ENCODE peak calls at places on chromosomes 16 and 17, in eight cellular contexts. One of them, this sample, is unnamed.

GRCh38 chr17:45229681-45230409 is 8.2 kb downstream of the FMNL1 start:
- DNase-seq in activated naive CD8-positive, alpha-beta T cell treated with anti-CD3 and anti-CD28 coated beads, Interleukin-2, amount 50 U/mL, for 24 hours: peak
- DNase-seq in heart left ventricle: peak
- DNase-seq in NCI-H1436: no peak
- DNase-seq in naive thymus-derived CD8-positive, alpha-beta T cell: no peak
- DNase-seq in anterior cingulate cortex: no peak
- DNase-seq in M059J: no peak
- DNase-seq in SW 1271: no peak
- DNase-seq in this sample: no peak

GRCh38 chr16:54846761-54847160 is 83.9 kb upstream of the IRX5 start:
- DNase-seq in SW 1271: no peak
- DNase-seq in activated naive CD8-positive, alpha-beta T cell treated with anti-CD3 and anti-CD28 coated beads, Interleukin-2, amount 50 U/mL, for 24 hours: no peak
- DNase-seq in naive thymus-derived CD8-positive, alpha-beta T cell: no peak
- DNase-seq in heart left ventricle: no peak
- DNase-seq in M059J: peak
- DNase-seq in NCI-H1436: no peak
- DNase-seq in anterior cingulate cortex: no peak
- DNase-seq in this sample: no peak

GRCh38 chr16:25210758-25211157 is 6.0 kb upstream of the AQP8 start:
- DNase-seq in anterior cingulate cortex: no peak
- DNase-seq in SW 1271: no peak
- DNase-seq in heart left ventricle: no peak
- DNase-seq in activated naive CD8-positive, alpha-beta T cell treated with anti-CD3 and anti-CD28 coated beads, Interleukin-2, amount 50 U/mL, for 24 hours: peak
- DNase-seq in NCI-H1436: no peak
- DNase-seq in naive thymus-derived CD8-positive, alpha-beta T cell: no peak
- DNase-seq in M059J: peak
- DNase-seq in this sample: no peak

GRCh38 chr17:18040287-18040858 is 1.2 kb downstream of the GID4 start:
- DNase-seq in heart left ventricle: no peak
- DNase-seq in naive thymus-derived CD8-positive, alpha-beta T cell: no peak
- DNase-seq in anterior cingulate cortex: no peak
- DNase-seq in NCI-H1436: no peak
- DNase-seq in SW 1271: no peak
- DNase-seq in activated naive CD8-positive, alpha-beta T cell treated with anti-CD3 and anti-CD28 coated beads, Interleukin-2, amount 50 U/mL, for 24 hours: no peak
- DNase-seq in M059J: no peak
- DNase-seq in this sample: no peak

GRCh38 chr17:78034429-78035091 is 76.1 kb downstream of the TNRC6C start:
- DNase-seq in M059J: peak
- DNase-seq in NCI-H1436: no peak
- DNase-seq in anterior cingulate cortex: no peak
- DNase-seq in activated naive CD8-positive, alpha-beta T cell treated with anti-CD3 and anti-CD28 coated beads, Interleukin-2, amount 50 U/mL, for 24 hours: no peak
- DNase-seq in SW 1271: no peak
- DNase-seq in heart left ventricle: no peak
- DNase-seq in naive thymus-derived CD8-positive, alpha-beta T cell: no peak
- DNase-seq in this sample: no peak

GRCh38 chr17:30570596-30571265 is 93.5 kb downstream of the GOSR1 start:
- DNase-seq in M059J: no peak
- DNase-seq in naive thymus-derived CD8-positive, alpha-beta T cell: no peak
- DNase-seq in SW 1271: no peak
- DNase-seq in NCI-H1436: no peak
- DNase-seq in anterior cingulate cortex: no peak
- DNase-seq in heart left ventricle: no peak
- DNase-seq in activated naive CD8-positive, alpha-beta T cell treated with anti-CD3 and anti-CD28 coated beads, Interleukin-2, amount 50 U/mL, for 24 hours: no peak
- DNase-seq in this sample: no peak

GRCh38 chr17:7851438-7852261 is 3.2 kb upstream of the TMEM88 start:
- DNase-seq in activated naive CD8-positive, alpha-beta T cell treated with anti-CD3 and anti-CD28 coated beads, Interleukin-2, amount 50 U/mL, for 24 hours: peak
- DNase-seq in M059J: no peak
- DNase-seq in heart left ventricle: peak
- DNase-seq in naive thymus-derived CD8-positive, alpha-beta T cell: peak
- DNase-seq in NCI-H1436: peak
- DNase-seq in SW 1271: no peak
- DNase-seq in anterior cingulate cortex: peak
- DNase-seq in this sample: peak

GRCh38 chr17:1137465-1137894 is 42.3 kb downstream of the ABR start:
- DNase-seq in naive thymus-derived CD8-positive, alpha-beta T cell: peak
- DNase-seq in NCI-H1436: no peak
- DNase-seq in SW 1271: no peak
- DNase-seq in anterior cingulate cortex: no peak
- DNase-seq in M059J: no peak
- DNase-seq in activated naive CD8-positive, alpha-beta T cell treated with anti-CD3 and anti-CD28 coated beads, Interleukin-2, amount 50 U/mL, for 24 hours: no peak
- DNase-seq in heart left ventricle: no peak
- DNase-seq in this sample: no peak

GRCh38 chr17:78014651-78015050 is 56.1 kb downstream of the TNRC6C start:
- DNase-seq in M059J: no peak
- DNase-seq in NCI-H1436: no peak
- DNase-seq in anterior cingulate cortex: no peak
- DNase-seq in naive thymus-derived CD8-positive, alpha-beta T cell: no peak
- DNase-seq in heart left ventricle: no peak
- DNase-seq in SW 1271: no peak
- DNase-seq in activated naive CD8-positive, alpha-beta T cell treated with anti-CD3 and anti-CD28 coated beads, Interleukin-2, amount 50 U/mL, for 24 hours: no peak
- DNase-seq in this sample: no peak

GRCh38 chr16:13923703-13924298 is 3.8 kb downstream of the ERCC4 start:
- DNase-seq in activated naive CD8-positive, alpha-beta T cell treated with anti-CD3 and anti-CD28 coated beads, Interleukin-2, amount 50 U/mL, for 24 hours: no peak
- DNase-seq in anterior cingulate cortex: no peak
- DNase-seq in NCI-H1436: peak
- DNase-seq in SW 1271: no peak
- DNase-seq in M059J: peak
- DNase-seq in heart left ventricle: no peak
- DNase-seq in naive thymus-derived CD8-positive, alpha-beta T cell: peak
- DNase-seq in this sample: no peak

GRCh38 chr17:68423251-68423650 is 34.0 kb downstream of the WIPI1 start:
- DNase-seq in heart left ventricle: no peak
- DNase-seq in M059J: no peak
- DNase-seq in activated naive CD8-positive, alpha-beta T cell treated with anti-CD3 and anti-CD28 coated beads, Interleukin-2, amount 50 U/mL, for 24 hours: no peak
- DNase-seq in SW 1271: no peak
- DNase-seq in NCI-H1436: no peak
- DNase-seq in naive thymus-derived CD8-positive, alpha-beta T cell: no peak
- DNase-seq in anterior cingulate cortex: no peak
- DNase-seq in this sample: no peak

GRCh38 chr16:68752602-68753001 is 15.5 kb downstream of the CDH1 start:
- DNase-seq in M059J: no peak
- DNase-seq in anterior cingulate cortex: no peak
- DNase-seq in activated naive CD8-positive, alpha-beta T cell treated with anti-CD3 and anti-CD28 coated beads, Interleukin-2, amount 50 U/mL, for 24 hours: peak
- DNase-seq in heart left ventricle: no peak
- DNase-seq in naive thymus-derived CD8-positive, alpha-beta T cell: no peak
- DNase-seq in SW 1271: no peak
- DNase-seq in NCI-H1436: no peak
- DNase-seq in this sample: no peak

GRCh38 chr16:88713568-88714419 is 7.5 kb downstream of the CTU2 start:
- DNase-seq in anterior cingulate cortex: no peak
- DNase-seq in SW 1271: no peak
- DNase-seq in M059J: peak
- DNase-seq in naive thymus-derived CD8-positive, alpha-beta T cell: no peak
- DNase-seq in NCI-H1436: no peak
- DNase-seq in heart left ventricle: no peak
- DNase-seq in activated naive CD8-positive, alpha-beta T cell treated with anti-CD3 and anti-CD28 coated beads, Interleukin-2, amount 50 U/mL, for 24 hours: no peak
- DNase-seq in this sample: no peak

GRCh38 chr16:89918453-89919347 is at the start of gene MC1R:
- DNase-seq in heart left ventricle: no peak
- DNase-seq in SW 1271: peak
- DNase-seq in activated naive CD8-positive, alpha-beta T cell treated with anti-CD3 and anti-CD28 coated beads, Interleukin-2, amount 50 U/mL, for 24 hours: peak
- DNase-seq in M059J: no peak
- DNase-seq in naive thymus-derived CD8-positive, alpha-beta T cell: peak
- DNase-seq in NCI-H1436: peak
- DNase-seq in anterior cingulate cortex: no peak
- DNase-seq in this sample: peak

GRCh38 chr16:85524630-85525463 is 88.3 kb upstream of the GSE1 start:
- DNase-seq in M059J: peak
- DNase-seq in anterior cingulate cortex: peak
- DNase-seq in NCI-H1436: peak
- DNase-seq in activated naive CD8-positive, alpha-beta T cell treated with anti-CD3 and anti-CD28 coated beads, Interleukin-2, amount 50 U/mL, for 24 hours: no peak
- DNase-seq in naive thymus-derived CD8-positive, alpha-beta T cell: no peak
- DNase-seq in heart left ventricle: peak
- DNase-seq in SW 1271: no peak
- DNase-seq in this sample: no peak

GRCh38 chr17:77191266-77191665 is 50.5 kb downstream of the SEC14L1 start:
- DNase-seq in M059J: no peak
- DNase-seq in SW 1271: no peak
- DNase-seq in heart left ventricle: no peak
- DNase-seq in naive thymus-derived CD8-positive, alpha-beta T cell: no peak
- DNase-seq in anterior cingulate cortex: no peak
- DNase-seq in activated naive CD8-positive, alpha-beta T cell treated with anti-CD3 and anti-CD28 coated beads, Interleukin-2, amount 50 U/mL, for 24 hours: no peak
- DNase-seq in NCI-H1436: no peak
- DNase-seq in this sample: no peak

GRCh38 chr16:83482545-83483162 is 325.1 kb upstream of the HSBP1 start:
- DNase-seq in activated naive CD8-positive, alpha-beta T cell treated with anti-CD3 and anti-CD28 coated beads, Interleukin-2, amount 50 U/mL, for 24 hours: no peak
- DNase-seq in SW 1271: no peak
- DNase-seq in M059J: no peak
- DNase-seq in anterior cingulate cortex: no peak
- DNase-seq in heart left ventricle: no peak
- DNase-seq in naive thymus-derived CD8-positive, alpha-beta T cell: no peak
- DNase-seq in NCI-H1436: no peak
- DNase-seq in this sample: no peak

GRCh38 chr17:66949501-66949900 is 15.0 kb upstream of the CACNG4 start:
- DNase-seq in NCI-H1436: no peak
- DNase-seq in SW 1271: no peak
- DNase-seq in naive thymus-derived CD8-positive, alpha-beta T cell: no peak
- DNase-seq in heart left ventricle: peak
- DNase-seq in anterior cingulate cortex: no peak
- DNase-seq in activated naive CD8-positive, alpha-beta T cell treated with anti-CD3 and anti-CD28 coated beads, Interleukin-2, amount 50 U/mL, for 24 hours: no peak
- DNase-seq in M059J: peak
- DNase-seq in this sample: no peak

GRCh38 chr16:72409428-72409827 is 237.5 kb upstream of the PMFBP1 start:
- DNase-seq in activated naive CD8-positive, alpha-beta T cell treated with anti-CD3 and anti-CD28 coated beads, Interleukin-2, amount 50 U/mL, for 24 hours: no peak
- DNase-seq in M059J: no peak
- DNase-seq in heart left ventricle: no peak
- DNase-seq in SW 1271: no peak
- DNase-seq in anterior cingulate cortex: no peak
- DNase-seq in NCI-H1436: no peak
- DNase-seq in naive thymus-derived CD8-positive, alpha-beta T cell: no peak
- DNase-seq in this sample: no peak

GRCh38 chr17:29116652-29117439 is 63.4 kb downstream of the MYO18A start:
- DNase-seq in NCI-H1436: peak
- DNase-seq in heart left ventricle: peak
- DNase-seq in M059J: peak
- DNase-seq in naive thymus-derived CD8-positive, alpha-beta T cell: peak
- DNase-seq in activated naive CD8-positive, alpha-beta T cell treated with anti-CD3 and anti-CD28 coated beads, Interleukin-2, amount 50 U/mL, for 24 hours: peak
- DNase-seq in anterior cingulate cortex: peak
- DNase-seq in SW 1271: no peak
- DNase-seq in this sample: peak

GRCh38 chr16:87571868-87572244 is 30.5 kb upstream of the JPH3 start:
- DNase-seq in heart left ventricle: no peak
- DNase-seq in naive thymus-derived CD8-positive, alpha-beta T cell: no peak
- DNase-seq in M059J: no peak
- DNase-seq in NCI-H1436: no peak
- DNase-seq in anterior cingulate cortex: no peak
- DNase-seq in SW 1271: no peak
- DNase-seq in activated naive CD8-positive, alpha-beta T cell treated with anti-CD3 and anti-CD28 coated beads, Interleukin-2, amount 50 U/mL, for 24 hours: no peak
- DNase-seq in this sample: no peak

GRCh38 chr16:30446203-30446595 is 525 bp upstream of the SEPHS2 start:
- DNase-seq in activated naive CD8-positive, alpha-beta T cell treated with anti-CD3 and anti-CD28 coated beads, Interleukin-2, amount 50 U/mL, for 24 hours: no peak
- DNase-seq in M059J: no peak
- DNase-seq in naive thymus-derived CD8-positive, alpha-beta T cell: no peak
- DNase-seq in NCI-H1436: no peak
- DNase-seq in anterior cingulate cortex: no peak
- DNase-seq in SW 1271: no peak
- DNase-seq in heart left ventricle: no peak
- DNase-seq in this sample: no peak

GRCh38 chr17:72150632-72151460 is 30.0 kb downstream of the SOX9 start:
- DNase-seq in NCI-H1436: no peak
- DNase-seq in anterior cingulate cortex: peak
- DNase-seq in heart left ventricle: no peak
- DNase-seq in M059J: peak
- DNase-seq in SW 1271: no peak
- DNase-seq in activated naive CD8-positive, alpha-beta T cell treated with anti-CD3 and anti-CD28 coated beads, Interleukin-2, amount 50 U/mL, for 24 hours: no peak
- DNase-seq in naive thymus-derived CD8-positive, alpha-beta T cell: no peak
- DNase-seq in this sample: no peak

GRCh38 chr16:74372953-74373846 is 2.9 kb upstream of the NPIPB15 start:
- DNase-seq in M059J: no peak
- DNase-seq in anterior cingulate cortex: no peak
- DNase-seq in SW 1271: no peak
- DNase-seq in naive thymus-derived CD8-positive, alpha-beta T cell: no peak
- DNase-seq in heart left ventricle: no peak
- DNase-seq in activated naive CD8-positive, alpha-beta T cell treated with anti-CD3 and anti-CD28 coated beads, Interleukin-2, amount 50 U/mL, for 24 hours: no peak
- DNase-seq in NCI-H1436: no peak
- DNase-seq in this sample: no peak

GRCh38 chr17:60301644-60302043 is 90.3 kb downstream of the USP32 start:
- DNase-seq in M059J: no peak
- DNase-seq in heart left ventricle: no peak
- DNase-seq in NCI-H1436: no peak
- DNase-seq in anterior cingulate cortex: no peak
- DNase-seq in naive thymus-derived CD8-positive, alpha-beta T cell: no peak
- DNase-seq in activated naive CD8-positive, alpha-beta T cell treated with anti-CD3 and anti-CD28 coated beads, Interleukin-2, amount 50 U/mL, for 24 hours: no peak
- DNase-seq in SW 1271: no peak
- DNase-seq in this sample: no peak

GRCh38 chr17:51263001-51263400 is 2.7 kb downstream of the UTP18 start:
- DNase-seq in M059J: peak
- DNase-seq in activated naive CD8-positive, alpha-beta T cell treated with anti-CD3 and anti-CD28 coated beads, Interleukin-2, amount 50 U/mL, for 24 hours: no peak
- DNase-seq in anterior cingulate cortex: no peak
- DNase-seq in SW 1271: no peak
- DNase-seq in NCI-H1436: no peak
- DNase-seq in naive thymus-derived CD8-positive, alpha-beta T cell: no peak
- DNase-seq in heart left ventricle: no peak
- DNase-seq in this sample: no peak

GRCh38 chr17:27562777-27563455 is 68.1 kb upstream of the LGALS9 start:
- DNase-seq in naive thymus-derived CD8-positive, alpha-beta T cell: no peak
- DNase-seq in M059J: peak
- DNase-seq in heart left ventricle: no peak
- DNase-seq in NCI-H1436: no peak
- DNase-seq in activated naive CD8-positive, alpha-beta T cell treated with anti-CD3 and anti-CD28 coated beads, Interleukin-2, amount 50 U/mL, for 24 hours: no peak
- DNase-seq in anterior cingulate cortex: no peak
- DNase-seq in SW 1271: no peak
- DNase-seq in this sample: no peak

GRCh38 chr16:65068151-65068740 is 53.6 kb downstream of the CDH11 start:
- DNase-seq in activated naive CD8-positive, alpha-beta T cell treated with anti-CD3 and anti-CD28 coated beads, Interleukin-2, amount 50 U/mL, for 24 hours: no peak
- DNase-seq in M059J: peak
- DNase-seq in anterior cingulate cortex: no peak
- DNase-seq in SW 1271: no peak
- DNase-seq in NCI-H1436: no peak
- DNase-seq in heart left ventricle: no peak
- DNase-seq in naive thymus-derived CD8-positive, alpha-beta T cell: no peak
- DNase-seq in this sample: no peak

GRCh38 chr16:17437142-17437720 is 33.5 kb downstream of the XYLT1 start:
- DNase-seq in SW 1271: no peak
- DNase-seq in activated naive CD8-positive, alpha-beta T cell treated with anti-CD3 and anti-CD28 coated beads, Interleukin-2, amount 50 U/mL, for 24 hours: no peak
- DNase-seq in M059J: no peak
- DNase-seq in NCI-H1436: no peak
- DNase-seq in anterior cingulate cortex: no peak
- DNase-seq in heart left ventricle: no peak
- DNase-seq in naive thymus-derived CD8-positive, alpha-beta T cell: no peak
- DNase-seq in this sample: no peak

GRCh38 chr16:50372611-50373344 is 4.0 kb upstream of the BRD7 start:
- DNase-seq in naive thymus-derived CD8-positive, alpha-beta T cell: no peak
- DNase-seq in anterior cingulate cortex: no peak
- DNase-seq in activated naive CD8-positive, alpha-beta T cell treated with anti-CD3 and anti-CD28 coated beads, Interleukin-2, amount 50 U/mL, for 24 hours: no peak
- DNase-seq in SW 1271: no peak
- DNase-seq in M059J: peak
- DNase-seq in heart left ventricle: peak
- DNase-seq in NCI-H1436: no peak
- DNase-seq in this sample: no peak